ENCODE peak calls at places on chromosome 4, in nine cellular contexts. Y, I, F, U, A, E, R, G and V are unnamed samples.
A peak's percentile ranks its signal among the peaks of the same experiment; 100 is the strongest.

GRCh38 chr4:31995943-31996901 is 1276.1 kb downstream of the PCDH7 start:
- DNase-seq in Y (no peak), I (no peak), G (no peak), E (no peak), A (no peak), U (no peak), F (no peak), R (no peak), V (no peak)

GRCh38 chr4:86587016-86587713 is 7.0 kb upstream of the PTPN13 start:
- DNase-seq in R (no peak), U (no peak), A (no peak), Y (no peak), F (peak; percentile 53), I (no peak), G (no peak), E (no peak), V (no peak)

GRCh38 chr4:158255727-158256324 is 45.5 kb downstream of the TMEM144 start:
- DNase-seq in R (peak; percentile 64), E (no peak), G (no peak), F (peak; percentile 55), I (no peak), A (no peak), U (peak; percentile 77), Y (peak; percentile 76), V (peak; percentile 75)

GRCh38 chr4:41339812-41340809 is 83.4 kb downstream of the UCHL1 start:
- DNase-seq in A (no peak), E (no peak), I (peak; percentile 70), R (peak; percentile 52), F (peak; percentile 93), U (peak; percentile 69), G (no peak), Y (peak; percentile 48), V (peak; percentile 57)

GRCh38 chr4:101865501-101866062 is 75.1 kb downstream of the BANK1 start:
- DNase-seq in F (peak; percentile 60), G (no peak), Y (no peak), E (no peak), A (no peak), R (peak; percentile 83), I (no peak), U (peak; percentile 65), V (no peak)

GRCh38 chr4:188647820-188648380 is 508.7 kb downstream of the TRIML1 start:
- DNase-seq in G (no peak), I (no peak), Y (no peak), A (no peak), E (no peak), F (peak; percentile 32), R (no peak), U (no peak), V (no peak)

GRCh38 chr4:182294436-182294835 is 51.2 kb downstream of the TENM3 start:
- DNase-seq in Y (peak; percentile 78), A (no peak), F (peak; percentile 14), U (no peak), G (no peak), I (no peak), R (no peak), E (no peak), V (no peak)

GRCh38 chr4:108685036-108685686 is 34.8 kb downstream of the OSTC start:
- DNase-seq in G (no peak), U (peak; percentile 16), A (no peak), Y (peak; percentile 40), R (no peak), F (no peak), I (no peak), E (no peak), V (no peak)

DNA sequence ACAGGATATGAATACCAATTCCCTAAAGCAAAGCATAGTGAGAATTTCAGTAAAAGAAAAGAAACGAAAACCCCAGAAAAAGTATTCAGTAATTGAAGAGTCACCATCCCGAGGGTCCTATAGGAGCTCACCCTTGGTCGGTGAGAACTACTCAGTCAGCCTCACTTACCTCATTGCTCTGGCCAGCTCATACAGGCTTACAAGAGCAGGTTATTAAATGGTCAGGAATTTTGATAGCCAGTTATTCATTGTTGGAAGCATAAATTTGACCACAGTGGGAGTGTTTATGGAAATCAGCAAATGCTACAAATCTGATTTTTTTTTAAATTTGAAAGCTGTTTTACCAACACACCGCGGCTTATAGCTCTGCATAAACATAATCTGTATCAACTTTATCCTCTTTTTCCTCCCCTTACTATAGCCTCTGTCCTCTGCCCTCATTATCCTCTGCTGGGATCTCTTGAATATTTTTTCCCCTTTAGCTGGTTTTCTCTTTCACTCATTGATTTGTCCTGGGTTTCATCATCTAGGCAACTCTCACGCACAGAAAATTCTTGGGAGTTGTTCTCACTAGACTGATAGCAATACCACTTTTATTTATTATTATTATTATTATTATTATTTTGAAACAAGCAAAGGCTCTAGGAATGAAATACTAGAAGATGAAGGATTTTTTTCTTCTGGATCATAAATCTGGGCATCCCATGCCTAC is 11.1 kb upstream of the CXCL2 start:
- DNase-seq in A (no peak), F (no peak), U (peak; percentile 97), Y (peak; percentile 82), I (no peak), G (no peak), E (no peak), R (peak; percentile 96), V (no peak)
- H3K4me1 ChIP-seq in A (peaks cover 42% of the 10 kb centered on the region), F (peaks cover 9% of the 10 kb centered on the region), U (peaks cover 70% of the 10 kb centered on the region), Y (no peaks in the 10 kb centered on the region), I (peaks cover 11% of the 10 kb centered on the region), G (no peaks in the 10 kb centered on the region), E (no peaks in the 10 kb centered on the region), R (peaks cover 73% of the 10 kb centered on the region), V (peaks cover 15% of the 10 kb centered on the region)

GRCh38 chr4:8051644-8052043 is 107.0 kb downstream of the ABLIM2 start:
- DNase-seq in I (no peak), R (no peak), G (no peak), F (no peak), E (no peak), Y (no peak), A (no peak), U (no peak), V (no peak)

GRCh38 chr4:8052160-8052691 is 106.4 kb downstream of the ABLIM2 start:
- DNase-seq in Y (no peak), F (no peak), U (no peak), R (no peak), G (no peak), I (no peak), E (no peak), A (no peak), V (no peak)

GRCh38 chr4:8055206-8055605 is 103.4 kb downstream of the ABLIM2 start:
- DNase-seq in A (no peak), R (no peak), U (no peak), I (no peak), G (no peak), Y (no peak), F (no peak), E (no peak), V (no peak)

GRCh38 chr4:8050555-8051206 is 107.9 kb downstream of the ABLIM2 start:
- DNase-seq in I (peak; percentile 74), F (peak; percentile 69), Y (peak; percentile 78), R (no peak), G (peak; percentile 93), U (peak; percentile 21), A (peak; percentile 80), E (no peak), V (peak; percentile 50)

GRCh38 chr4:8053688-8054449 is 104.7 kb downstream of the ABLIM2 start:
- DNase-seq in G (no peak), E (no peak), F (no peak), R (no peak), U (no peak), Y (no peak), A (no peak), I (no peak), V (no peak)
- H3K27ac ChIP-seq in G (no peak overlapping the region), E (no peak overlapping the region), F (no peak overlapping the region), R (no peak overlapping the region), U (no peak overlapping the region), Y (no peak overlapping the region), A (no peak overlapping the region), I (no peak overlapping the region), V (no peak overlapping the region)

GRCh38 chr4:156948133-156948532 is 23.5 kb downstream of the PDGFC start:
- DNase-seq in Y (peak; percentile 47), G (no peak), F (no peak), I (no peak), E (no peak), U (no peak), A (no peak), R (no peak), V (no peak)

GRCh38 chr4:156948738-156949137 is 22.9 kb downstream of the PDGFC start:
- DNase-seq in G (no peak), Y (no peak), R (no peak), A (no peak), U (no peak), F (no peak), I (no peak), E (no peak), V (no peak)

GRCh38 chr4:156950090-156950489 is 21.5 kb downstream of the PDGFC start:
- DNase-seq in I (no peak), G (no peak), A (no peak), Y (no peak), E (no peak), R (no peak), F (no peak), U (no peak), V (no peak)

GRCh38 chr4:156950950-156951349 is 20.6 kb downstream of the PDGFC start:
- DNase-seq in F (no peak), R (peak; percentile 43), A (no peak), I (no peak), G (no peak), U (no peak), Y (no peak), E (no peak), V (no peak)

DNA sequence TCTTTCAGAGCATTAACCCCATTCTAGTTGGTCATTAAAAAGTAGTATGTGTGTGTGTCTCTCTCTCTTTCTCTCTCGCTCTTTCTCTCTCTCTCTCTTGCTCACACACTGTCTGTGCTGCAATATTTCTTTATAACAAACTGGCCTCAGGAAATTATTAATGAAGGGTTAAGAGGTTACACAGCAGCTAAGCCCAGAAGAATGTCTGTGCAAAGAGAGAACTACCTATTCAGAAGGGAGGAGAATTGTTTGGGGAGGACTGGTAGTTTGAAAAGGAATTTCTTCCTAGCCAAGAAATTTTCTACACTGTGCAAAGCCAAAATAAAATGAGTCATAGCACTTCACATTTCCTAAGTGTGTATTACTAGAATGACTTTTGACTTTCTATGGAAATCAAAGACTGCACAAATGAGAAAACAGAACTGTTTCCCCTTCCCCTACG is 22.2 kb downstream of the PDGFC start:
- DNase-seq in A (no peak), F (no peak), I (no peak), G (no peak), R (peak; percentile 88), U (peak; percentile 81), Y (peak; percentile 79), E (no peak), V (no peak)
- H3K4me1 ChIP-seq in A (peaks cover 33% of the 10 kb centered on the region), F (no peaks in the 10 kb centered on the region), I (no peaks in the 10 kb centered on the region), G (peaks cover 94% of the 10 kb centered on the region), R (peaks cover 80% of the 10 kb centered on the region), U (peaks cover 79% of the 10 kb centered on the region), Y (no peaks in the 10 kb centered on the region), E (no peaks in the 10 kb centered on the region), V (peaks cover 91% of the 10 kb centered on the region)

GRCh38 chr4:97867557-97868091 is 275.7 kb downstream of the STPG2 start:
- DNase-seq in R (no peak), E (no peak), I (no peak), Y (no peak), F (no peak), G (no peak), U (peak; percentile 0), A (no peak), V (no peak)

DNA sequence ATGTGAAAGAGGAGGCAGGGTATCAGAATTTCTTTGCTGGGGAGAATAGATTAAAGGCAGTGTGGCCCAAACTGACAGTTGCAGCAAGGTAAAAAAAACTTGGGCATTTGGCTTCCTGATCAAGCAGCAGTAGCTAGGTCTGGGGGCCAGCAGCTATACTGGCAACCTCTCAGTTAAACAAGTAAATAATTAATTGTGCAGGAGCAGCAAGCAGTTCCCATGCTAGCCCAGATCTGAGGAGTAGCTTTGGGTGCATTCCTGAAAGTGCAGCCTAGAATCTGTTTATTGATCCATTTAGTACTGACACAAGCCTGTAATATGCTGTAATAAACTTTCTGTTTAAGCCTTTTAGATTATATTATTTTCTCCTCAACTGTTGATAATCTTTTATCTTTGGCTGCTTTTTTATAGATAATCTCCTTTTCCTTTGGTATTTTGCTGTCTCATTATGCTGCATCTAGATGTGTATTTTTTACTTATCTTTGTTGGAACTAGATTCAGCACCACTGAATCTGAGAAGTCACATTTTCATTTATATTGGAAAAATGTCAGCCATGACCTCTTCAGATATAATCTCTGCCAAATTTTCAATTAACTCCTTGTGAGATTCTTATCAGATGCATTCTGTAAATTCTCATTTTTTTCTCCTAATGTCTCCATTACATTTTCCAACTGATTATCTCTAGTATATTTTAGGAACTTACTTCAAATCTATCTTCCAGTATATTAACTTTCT is 276.3 kb downstream of the STPG2 start:
- DNase-seq in R (no peak), A (no peak), E (no peak), U (no peak), F (no peak), G (no peak), Y (no peak), I (no peak), V (no peak)
- H3K27ac ChIP-seq in R (no peak overlapping the region), A (no peak overlapping the region), E (no peak overlapping the region), U (no peak overlapping the region), F (no peak overlapping the region), G (no peak overlapping the region), Y (no peak overlapping the region), I (no peak overlapping the region), V (no peak overlapping the region)